ENCODE peak calls at places on chromosomes 16 and 17, in four cellular contexts. H, C, W and B are unnamed samples.

GRCh38 chr16:70683146-70683944 is 2.5 kb downstream of the MTSS2 start:
- DNase-seq in H (no peak), C (no peak), W (no peak), B (no peak)

GRCh38 chr17:48892940-48893645 is 506 bp downstream of the ATP5MC1 start:
- DNase-seq in C (no peak), W (no peak), H (no peak), B (no peak)

GRCh38 chr17:40536731-40537171 is 28.5 kb downstream of the CCR7 start:
- DNase-seq in H (no peak), C (no peak), W (peak; percentile 75), B (no peak)

GRCh38 chr16:20303012-20303411 is 24.3 kb downstream of the GP2 start:
- DNase-seq in W (no peak), H (no peak), C (no peak), B (no peak)

GRCh38 chr16:87956771-87957279 is 5.6 kb downstream of the BANP start:
- DNase-seq in W (peak; percentile 85), H (no peak), C (no peak), B (no peak)

GRCh38 chr16:28063047-28063521 is 430 bp downstream of the GSG1L start:
- DNase-seq in W (peak; percentile 10), H (no peak), C (no peak), B (no peak)

GRCh38 chr16:81668243-81669097 is 110.6 kb upstream of the PLCG2 start:
- DNase-seq in W (no peak), C (no peak), H (no peak), B (no peak)

GRCh38 chr16:86090461-86091170 is 191.7 kb downstream of the IRF8 start:
- DNase-seq in W (no peak), H (no peak), C (no peak), B (no peak)

GRCh38 chr16:20308801-20309590 is 18.3 kb downstream of the GP2 start:
- DNase-seq in W (no peak), H (no peak), C (no peak), B (no peak)

GRCh38 chr17:3221850-3222249 is 14.4 kb downstream of the OR1A1 start:
- DNase-seq in H (no peak), C (no peak), W (no peak), B (no peak)

GRCh38 chr17:48228720-48229119 is 121.2 kb downstream of the SNX11 start:
- DNase-seq in W (no peak), H (no peak), C (no peak), B (no peak)

GRCh38 chr17:74803388-74803930 is 27.3 kb upstream of the NAT9 start:
- DNase-seq in W (no peak), H (no peak), C (no peak), B (no peak)

GRCh38 chr16:13376174-13376573 is 474.8 kb downstream of the SHISA9 start:
- DNase-seq in H (no peak), C (no peak), W (no peak), B (no peak)

GRCh38 chr16:89122322-89122831 is 28.7 kb downstream of the ACSF3 start:
- DNase-seq in C (peak; percentile 84), W (no peak), H (no peak), B (no peak)

GRCh38 chr16:48609453-48610023 is 442 bp downstream of the N4BP1 start:
- DNase-seq in W (peak; percentile 54), C (peak; percentile 56), H (peak; percentile 74), B (no peak)

GRCh38 chr17:55390364-55390977 is 31.2 kb downstream of the MMD start:
- DNase-seq in H (no peak), W (no peak), C (no peak), B (no peak)

GRCh38 chr17:9828296-9829059 is 2.8 kb downstream of the GLP2R start:
- DNase-seq in C (no peak), W (peak; percentile 19), H (no peak), B (no peak)

GRCh38 chr17:78585231-78585630 is 8.0 kb upstream of the DNAH17 start:
- DNase-seq in W (no peak), C (no peak), H (no peak), B (no peak)

GRCh38 chr17:80475949-80476876 is at the start of gene NPTX1:
- DNase-seq in C (no peak), H (no peak), W (no peak), B (no peak)

GRCh38 chr17:47663997-47664941 is 14.6 kb downstream of the KPNB1 start:
- DNase-seq in C (peak; percentile 67), H (no peak), W (peak; percentile 54), B (no peak)

GRCh38 chr17:40915199-40915661 is 22.2 kb downstream of the KRT23 start:
- DNase-seq in H (no peak), C (no peak), W (peak; percentile 98), B (peak; percentile 99)

GRCh38 chr16:73054732-73055481 is 7.0 kb upstream of the ZFHX3 start:
- DNase-seq in C (no peak), H (no peak), W (peak; percentile 77), B (peak; percentile 64)

GRCh38 chr16:73058221-73058615 is 10.3 kb upstream of the ZFHX3 start:
- DNase-seq in C (no peak), H (peak; percentile 61), W (no peak), B (no peak)

GRCh38 chr16:73057369-73058210 is 9.7 kb upstream of the ZFHX3 start:
- DNase-seq in C (no peak), W (no peak), H (peak; percentile 48), B (no peak)

GRCh38 chr16:73056911-73057310 is 9.0 kb upstream of the ZFHX3 start:
- DNase-seq in H (no peak), W (no peak), C (no peak), B (no peak)

DNA sequence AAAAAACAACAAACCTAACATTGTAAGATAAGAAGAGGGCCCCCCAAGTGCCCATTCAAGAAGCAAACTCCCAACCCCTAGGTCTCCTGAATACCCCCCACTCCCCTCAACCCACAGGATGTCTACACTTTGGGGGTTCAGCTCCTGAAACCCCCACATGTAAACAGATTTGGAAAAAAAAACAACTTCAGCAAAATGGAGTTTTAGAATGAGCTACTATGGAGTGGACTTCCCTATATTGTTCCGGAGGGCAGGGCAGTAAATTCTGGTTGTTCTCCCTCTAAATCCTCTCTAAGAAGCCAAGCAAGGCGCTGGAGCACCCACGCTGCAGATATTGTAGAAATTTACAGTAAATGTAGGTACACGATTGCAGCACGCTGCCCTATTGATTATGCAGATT is 8.5 kb upstream of the ZFHX3 start:
- DNase-seq in C (no peak), W (no peak), H (no peak), B (no peak)
- H3K27ac ChIP-seq in C (peak overlapping the region; percentile 64), W (peak overlapping the region; percentile 92), H (peak overlapping the region; percentile 97), B (peak overlapping the region; percentile 93)

GRCh38 chr17:8068736-8069586 is 18.6 kb downstream of the ALOX12B start:
- DNase-seq in W (no peak), C (peak; percentile 85), H (peak; percentile 34), B (no peak)
- H3K27ac ChIP-seq in W (no peak overlapping the region), C (peak overlapping the region; percentile 87), H (no peak overlapping the region), B (no peak overlapping the region)

GRCh38 chr16:15494231-15494630 is 59.8 kb downstream of the BMERB1 start:
- DNase-seq in W (peak; percentile 56), C (no peak), H (no peak), B (no peak)
- H3K27ac ChIP-seq in W (no peak overlapping the region), C (no peak overlapping the region), H (peak overlapping the region; percentile 61), B (no peak overlapping the region)

GRCh38 chr16:3652373-3653037 is 2.0 kb upstream of the DNASE1 start:
- DNase-seq in W (no peak), H (no peak), C (no peak), B (no peak)

GRCh38 chr16:3655030-3655790 is 719 bp downstream of the DNASE1 start:
- DNase-seq in H (no peak), C (no peak), W (no peak), B (no peak)

GRCh38 chr16:3654249-3654991 is at the start of gene DNASE1:
- DNase-seq in H (peak; percentile 43), C (peak; percentile 84), W (peak; percentile 36), B (peak; percentile 27)

GRCh38 chr16:3650631-3651265 is 3.7 kb upstream of the DNASE1 start:
- DNase-seq in W (no peak), H (no peak), C (peak; percentile 17), B (no peak)

DNA sequence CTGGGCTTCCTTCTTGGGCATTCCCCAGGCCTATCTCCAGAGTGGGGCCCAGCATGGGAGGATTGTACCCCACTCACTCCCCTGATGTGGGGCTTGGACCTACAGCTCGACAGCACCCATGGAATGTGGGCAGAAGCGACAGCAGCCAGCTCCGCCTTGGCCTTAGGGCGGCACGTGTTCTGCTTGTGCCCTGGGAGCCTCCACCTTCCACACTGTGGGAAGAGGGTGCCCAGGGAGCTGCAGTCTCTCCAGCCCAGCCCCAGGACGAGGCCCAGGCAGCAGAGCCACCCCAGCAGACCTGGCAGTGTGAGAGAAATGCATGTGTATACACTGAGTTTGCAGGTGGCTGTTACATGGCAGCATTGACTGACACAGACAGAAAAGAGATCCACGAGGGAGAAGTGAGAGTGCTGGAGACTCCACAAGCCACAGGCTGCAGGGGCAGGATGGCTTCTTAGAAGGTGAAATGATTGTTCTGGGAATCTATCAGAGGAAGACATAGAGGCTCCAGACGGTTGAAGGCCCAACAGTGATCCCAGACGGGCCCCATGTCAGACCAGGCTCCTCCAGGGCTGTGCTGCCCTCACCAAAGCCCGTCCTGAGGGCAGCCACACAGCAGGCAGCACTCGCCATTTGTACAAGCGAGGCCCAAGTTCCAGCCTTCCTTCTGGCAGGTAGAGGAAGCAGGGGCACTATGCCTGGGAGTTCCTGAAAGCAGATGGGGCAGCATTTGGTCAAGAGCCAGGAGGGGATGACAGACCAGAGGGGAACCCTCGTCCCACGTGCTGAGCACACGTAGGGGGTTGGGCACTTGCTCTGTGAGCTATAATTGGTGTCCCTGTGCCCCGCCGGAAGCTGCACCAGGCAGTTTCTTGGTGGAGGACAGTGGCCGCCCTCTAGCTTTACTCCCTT is 2.8 kb upstream of the DNASE1 start:
- DNase-seq in H (no peak), C (no peak), W (no peak), B (no peak)
- H3K27ac ChIP-seq in H (no peak overlapping the region), C (no peak overlapping the region), W (no peak overlapping the region), B (no peak overlapping the region)

GRCh38 chr17:75869282-75870141 is 8.9 kb downstream of the TRIM47 start:
- DNase-seq in W (peak; percentile 84), C (peak; percentile 80), H (peak; percentile 74), B (no peak)
- H3K27ac ChIP-seq in W (peak overlapping the region; percentile 94), C (peak overlapping the region; percentile 72), H (peak overlapping the region; percentile 90), B (peak overlapping the region; percentile 66)

GRCh38 chr16:278863-279366 is 1.5 kb upstream of the ARHGDIG start:
- DNase-seq in C (no peak), H (no peak), W (peak; percentile 17), B (peak; percentile 55)
- H3K27ac ChIP-seq in C (no peak overlapping the region), H (no peak overlapping the region), W (no peak overlapping the region), B (no peak overlapping the region)

GRCh38 chr16:84419730-84420129 is 51.4 kb downstream of the ATP2C2 start:
- DNase-seq in H (no peak), C (no peak), W (no peak), B (no peak)

GRCh38 chr16:84421081-84421937 is 53.0 kb downstream of the ATP2C2 start:
- DNase-seq in C (no peak), W (no peak), H (no peak), B (no peak)

GRCh38 chr16:84423416-84423837 is 55.1 kb downstream of the ATP2C2 start:
- DNase-seq in H (no peak), W (peak; percentile 52), C (peak; percentile 42), B (no peak)

GRCh38 chr16:84418056-84418849 is 49.9 kb downstream of the ATP2C2 start:
- DNase-seq in W (no peak), C (no peak), H (no peak), B (no peak)

GRCh38 chr16:84421938-84422220 is 53.5 kb downstream of the ATP2C2 start:
- DNase-seq in C (no peak), H (no peak), W (no peak), B (no peak)
- H3K27ac ChIP-seq in C (no peak overlapping the region), H (no peak overlapping the region), W (no peak overlapping the region), B (no peak overlapping the region)

GRCh38 chr16:67666032-67666537 is 465 bp downstream of the ENKD1 start:
- DNase-seq in H (peak; percentile 49), C (no peak), W (no peak), B (no peak)
- H3K27ac ChIP-seq in H (peak overlapping the region; percentile 89), C (peak overlapping the region; percentile 70), W (peak overlapping the region; percentile 42), B (no peak overlapping the region)

GRCh38 chr17:15431201-15431600 is 36.2 kb downstream of the CDRT4 start:
- DNase-seq in H (no peak), W (no peak), C (peak; percentile 32), B (no peak)
- H3K27ac ChIP-seq in H (peak overlapping the region; percentile 87), W (no peak overlapping the region), C (peak overlapping the region; percentile 32), B (no peak overlapping the region)